ENCODE peak calls at places on chromosome 13, in ten cellular contexts. M is stimulated activated CD4-positive, alpha-beta T cell treated with anti-CD3 and anti-CD28 coated beads, Interleukin-4, amount 100 ng/mL, for 24 hours; O is GF-D8; C is fibroblast of mammary gland; Z is T follicular helper cell; P is HS-5; I is kidney epithelial cell; D is NCI-H1105 treated with DMSO at 0.1 percent for 48 hours; A is CD4-positive, alpha-beta T cell; W is progenitor cell of endocrine pancreas. T is an unnamed sample.

GRCh38 chr13:31328549-31329229 is 128.9 kb downstream of the B3GLCT start:
- DNase-seq in A (no peak), C (peak; percentile 51), P (no peak), M (no peak), O (no peak), W (no peak), D (no peak), Z (no peak), I (peak; percentile 9), T (no peak)

GRCh38 chr13:20559659-20560356 is 7.1 kb upstream of the IFT88 start:
- DNase-seq in M (no peak), P (no peak), W (no peak), Z (no peak), D (no peak), A (no peak), O (no peak), C (no peak), I (no peak), T (no peak)

GRCh38 chr13:20054586-20054985 is 96.1 kb downstream of the ZMYM2 start:
- DNase-seq in I (no peak), M (no peak), A (no peak), Z (no peak), O (no peak), C (no peak), W (no peak), D (no peak), P (no peak), T (no peak)

GRCh38 chr13:112998506-112999280 is 29.7 kb downstream of the MCF2L start:
- DNase-seq in P (no peak), C (no peak), Z (no peak), O (no peak), A (no peak), W (no peak), M (no peak), D (no peak), I (no peak), T (no peak)

GRCh38 chr13:43005460-43006236 is 13.6 kb upstream of the EPSTI1 start:
- DNase-seq in M (no peak), I (no peak), C (peak; percentile 28), Z (no peak), A (no peak), W (no peak), D (no peak), P (no peak), O (no peak), T (no peak)

GRCh38 chr13:50365683-50366391 is 350.6 kb downstream of the KCNRG start:
- DNase-seq in Z (peak; percentile 15), M (peak; percentile 71), D (peak; percentile 76), P (no peak), I (peak; percentile 77), W (no peak), C (no peak), O (no peak), A (peak; percentile 13), T (no peak)

GRCh38 chr13:41222259-41222852 is 28.0 kb upstream of the KBTBD7 start:
- DNase-seq in D (peak; percentile 36), W (peak; percentile 37), Z (peak; percentile 39), C (peak; percentile 64), M (peak; percentile 67), O (peak; percentile 39), I (peak; percentile 12), A (peak; percentile 27), P (no peak), T (peak; percentile 42)

GRCh38 chr13:41019578-41020347 is 647 bp upstream of the ELF1 start:
- DNase-seq in D (no peak), C (no peak), I (peak; percentile 28), Z (no peak), W (no peak), A (no peak), M (no peak), P (no peak), O (no peak), T (no peak)

GRCh38 chr13:33490461-33491327 is 205.1 kb upstream of the STARD13 start:
- DNase-seq in A (no peak), M (no peak), Z (no peak), C (no peak), P (no peak), O (no peak), W (no peak), I (no peak), D (no peak), T (no peak)

T was measured in HFF-Myc.